ENCODE peak calls at places on chromosome 3, in five cellular contexts. One of them, this sample, is unnamed.

GRCh38 chr3:141343824-141344223 is 24.5 kb upstream of the ZBTB38 start:
- DNase-seq in H1: no peak
- DNase-seq in HepG2: no peak
- DNase-seq in GM12878: no peak
- DNase-seq in GM12891: no peak
- DNase-seq in this sample: no peak

GRCh38 chr3:133168025-133168401 is 129.8 kb downstream of the TMEM108 start:
- DNase-seq in HepG2: no peak
- DNase-seq in GM12891: no peak
- DNase-seq in H1: no peak
- DNase-seq in GM12878: no peak
- DNase-seq in this sample: no peak

GRCh38 chr3:143121240-143122088 is 1.9 kb downstream of the CHST2 start:
- DNase-seq in GM12878: no peak
- DNase-seq in GM12891: peak
- DNase-seq in H1: no peak
- DNase-seq in HepG2: no peak
- DNase-seq in this sample: peak

GRCh38 chr3:127455541-127456450 is 134.7 kb downstream of the TPRA1 start:
- DNase-seq in H1: peak
- DNase-seq in HepG2: peak
- DNase-seq in GM12891: peak
- DNase-seq in GM12878: no peak
- DNase-seq in this sample: peak

GRCh38 chr3:112086857-112087524 is 802 bp downstream of the C3orf52 start:
- DNase-seq in GM12878: no peak
- DNase-seq in HepG2: no peak
- DNase-seq in H1: no peak
- DNase-seq in GM12891: no peak
- DNase-seq in this sample: no peak

GRCh38 chr3:48569400-48569799 is 5.8 kb upstream of the UCN2 start:
- DNase-seq in GM12891: no peak
- DNase-seq in GM12878: no peak
- DNase-seq in HepG2: no peak
- DNase-seq in H1: no peak
- DNase-seq in this sample: no peak

GRCh38 chr3:172082269-172082668 is 42.9 kb downstream of the FNDC3B start:
- DNase-seq in H1: no peak
- DNase-seq in GM12891: no peak
- DNase-seq in HepG2: peak
- DNase-seq in GM12878: no peak
- DNase-seq in this sample: no peak

GRCh38 chr3:35722902-35723301 is 83.6 kb downstream of the ARPP21 start:
- DNase-seq in H1: no peak
- DNase-seq in GM12878: no peak
- DNase-seq in GM12891: no peak
- DNase-seq in HepG2: no peak
- DNase-seq in this sample: no peak

GRCh38 chr3:47414666-47415587 is 34.1 kb downstream of the PTPN23 start:
- DNase-seq in GM12891: no peak
- DNase-seq in H1: no peak
- DNase-seq in HepG2: no peak
- DNase-seq in GM12878: no peak
- DNase-seq in this sample: no peak
- TF ChIP-seq POLR2AphosphoS5 in GM12891: no peak
- TF ChIP-seq POLR2AphosphoS5 in H1: peak
- TF ChIP-seq POLR2AphosphoS5 in HepG2: peak
- TF ChIP-seq POLR2AphosphoS5 in GM12878: peak
- TF ChIP-seq POLR2AphosphoS5 in this sample: no peak

DNA sequence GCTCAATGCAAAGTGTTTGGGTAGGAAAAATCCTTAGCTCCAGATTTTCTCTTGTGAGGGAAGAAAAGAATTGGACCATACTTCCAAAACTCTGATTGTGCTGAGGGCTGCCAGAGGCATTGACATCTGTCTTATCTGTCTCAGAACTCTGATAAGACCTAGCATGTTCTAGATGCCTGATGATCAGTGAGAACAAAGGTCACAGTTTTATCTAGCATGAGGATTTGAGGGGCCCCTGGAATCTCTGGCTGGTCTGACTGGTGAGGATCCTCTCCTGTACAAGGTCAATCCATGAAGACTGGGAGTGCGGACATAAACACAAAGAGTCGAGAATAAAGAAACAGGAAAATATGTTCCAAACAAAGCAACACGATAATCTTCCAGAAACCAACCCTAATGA is 40.1 kb downstream of the GPR149 start:
- DNase-seq in HepG2: peak
- DNase-seq in H1: no peak
- DNase-seq in GM12891: no peak
- DNase-seq in GM12878: no peak
- DNase-seq in this sample: no peak
- TF ChIP-seq TAF1 in HepG2: no peak
- TF ChIP-seq TAF1 in H1: no peak
- TF ChIP-seq TAF1 in GM12891: no peak
- TF ChIP-seq TAF1 in GM12878: no peak
- TF ChIP-seq TAF1 in this sample: no peak

DNA sequence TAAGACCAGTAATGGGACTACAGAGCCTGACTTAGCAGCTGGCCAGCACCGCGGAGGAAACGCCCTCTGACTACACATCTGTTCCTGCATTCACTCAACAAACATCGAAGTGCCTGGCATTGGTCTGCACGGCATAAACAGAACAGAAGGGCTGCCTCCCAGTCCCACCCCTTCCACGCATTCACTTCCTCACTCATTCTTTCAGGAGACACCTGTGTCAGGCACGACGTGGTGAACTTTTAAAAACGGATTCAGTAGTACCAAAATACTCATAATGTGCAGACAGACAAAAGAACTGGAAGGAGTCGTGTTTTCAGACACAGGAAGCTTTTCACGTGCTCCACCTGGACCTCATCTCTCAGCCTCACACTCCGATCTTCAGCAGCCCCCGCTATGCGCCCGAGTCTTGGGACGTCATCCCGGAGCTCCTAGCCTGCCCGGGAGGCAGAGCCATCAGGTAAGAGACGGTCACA is 123.3 kb downstream of the XXYLT1 start:
- DNase-seq in GM12878: peak
- DNase-seq in GM12891: no peak
- DNase-seq in H1: no peak
- DNase-seq in HepG2: no peak
- DNase-seq in this sample: peak
- TF ChIP-seq POLR2A in GM12878: peak
- TF ChIP-seq POLR2A in GM12891: peak
- TF ChIP-seq POLR2A in H1: no peak
- TF ChIP-seq POLR2A in HepG2: no peak
- TF ChIP-seq POLR2A in this sample: peak

GRCh38 chr3:47018269-47018611 is 38.8 kb downstream of the NBEAL2 start:
- DNase-seq in GM12878: no peak
- DNase-seq in GM12891: no peak
- DNase-seq in H1: no peak
- DNase-seq in HepG2: peak
- DNase-seq in this sample: no peak
- TF ChIP-seq POLR2AphosphoS5 in GM12878: no peak
- TF ChIP-seq POLR2AphosphoS5 in GM12891: no peak
- TF ChIP-seq POLR2AphosphoS5 in H1: no peak
- TF ChIP-seq POLR2AphosphoS5 in HepG2: no peak
- TF ChIP-seq POLR2AphosphoS5 in this sample: no peak

GRCh38 chr3:145698749-145699148 is 462.2 kb downstream of the PLOD2 start:
- DNase-seq in GM12891: no peak
- DNase-seq in H1: no peak
- DNase-seq in HepG2: no peak
- DNase-seq in GM12878: no peak
- DNase-seq in this sample: no peak
- TF ChIP-seq TAF1 in GM12891: no peak
- TF ChIP-seq TAF1 in H1: no peak
- TF ChIP-seq TAF1 in HepG2: no peak
- TF ChIP-seq TAF1 in GM12878: no peak
- TF ChIP-seq TAF1 in this sample: no peak